ENCODE peak calls at places on chromosomes 11 and 22, in four cellular contexts. One of them, this sample, is unnamed.
A peak's percentile ranks its signal among the peaks of the same experiment; 100 is the strongest.

GRCh38 chr11:120586072-120586471 is 74.5 kb downstream of the GRIK4 start:
- DNase-seq in activated CD4-positive, alpha-beta T cell treated with anti-CD3 and anti-CD28 coated beads, Interleukin-2, amount 10 ng/mL, durations not matched to agents 24 days and 14 days: no peak
- DNase-seq in MCF 10A: no peak
- DNase-seq in SW480: no peak
- DNase-seq in this sample: no peak

GRCh38 chr11:64959498-64959897 is 12.4 kb downstream of the MAJIN start:
- DNase-seq in activated CD4-positive, alpha-beta T cell treated with anti-CD3 and anti-CD28 coated beads, Interleukin-2, amount 10 ng/mL, durations not matched to agents 24 days and 14 days: no peak
- DNase-seq in MCF 10A: no peak
- DNase-seq in SW480: no peak
- DNase-seq in this sample: no peak

GRCh38 chr11:67698247-67698646 is 23.8 kb upstream of the ALDH3B2 start:
- DNase-seq in activated CD4-positive, alpha-beta T cell treated with anti-CD3 and anti-CD28 coated beads, Interleukin-2, amount 10 ng/mL, durations not matched to agents 24 days and 14 days: no peak
- DNase-seq in MCF 10A: peak; percentile 39
- DNase-seq in SW480: peak; percentile 18
- DNase-seq in this sample: no peak

GRCh38 chr22:50057292-50057867 is 718 bp downstream of the TTLL8 start:
- DNase-seq in activated CD4-positive, alpha-beta T cell treated with anti-CD3 and anti-CD28 coated beads, Interleukin-2, amount 10 ng/mL, durations not matched to agents 24 days and 14 days: no peak
- DNase-seq in MCF 10A: no peak
- DNase-seq in SW480: no peak
- DNase-seq in this sample: no peak

GRCh38 chr11:12358302-12359188 is 18.8 kb upstream of the PARVA start:
- DNase-seq in activated CD4-positive, alpha-beta T cell treated with anti-CD3 and anti-CD28 coated beads, Interleukin-2, amount 10 ng/mL, durations not matched to agents 24 days and 14 days: no peak
- DNase-seq in MCF 10A: no peak
- DNase-seq in SW480: no peak
- DNase-seq in this sample: no peak

GRCh38 chr11:130562549-130562948 is 114.1 kb downstream of the ADAMTS15 start:
- DNase-seq in activated CD4-positive, alpha-beta T cell treated with anti-CD3 and anti-CD28 coated beads, Interleukin-2, amount 10 ng/mL, durations not matched to agents 24 days and 14 days: no peak
- DNase-seq in MCF 10A: no peak
- DNase-seq in SW480: no peak
- DNase-seq in this sample: no peak

GRCh38 chr11:122430490-122430889 is 225.0 kb upstream of the UBASH3B start:
- DNase-seq in activated CD4-positive, alpha-beta T cell treated with anti-CD3 and anti-CD28 coated beads, Interleukin-2, amount 10 ng/mL, durations not matched to agents 24 days and 14 days: no peak
- DNase-seq in MCF 10A: no peak
- DNase-seq in SW480: no peak
- DNase-seq in this sample: no peak

GRCh38 chr11:113322158-113322557 is 7.8 kb downstream of the TTC12 start:
- DNase-seq in activated CD4-positive, alpha-beta T cell treated with anti-CD3 and anti-CD28 coated beads, Interleukin-2, amount 10 ng/mL, durations not matched to agents 24 days and 14 days: no peak
- DNase-seq in MCF 10A: no peak
- DNase-seq in SW480: no peak
- DNase-seq in this sample: no peak

GRCh38 chr22:37566329-37566837 is 6.1 kb downstream of the CDC42EP1 start:
- DNase-seq in activated CD4-positive, alpha-beta T cell treated with anti-CD3 and anti-CD28 coated beads, Interleukin-2, amount 10 ng/mL, durations not matched to agents 24 days and 14 days: peak; percentile 76
- DNase-seq in MCF 10A: no peak
- DNase-seq in SW480: no peak
- DNase-seq in this sample: no peak

This sample was measured in sciatic nerve.